ENCODE peak calls at places on chromosomes 6 and 20, in five cellular contexts. F, R, Z, X and U are unnamed samples.

GRCh38 chr6:30614044-30614842 is 2.8 kb downstream of the PPP1R10 start:
- DNase-seq in F (no peak), R (no peak), Z (peak; percentile 29), X (no peak), U (no peak)

GRCh38 chr6:166830185-166830890 is 126.0 kb downstream of the RNASET2 start:
- DNase-seq in F (peak; percentile 81), R (no peak), Z (no peak), X (no peak), U (no peak)

GRCh38 chr6:35139470-35139869 is 1.7 kb downstream of the TCP11 start:
- DNase-seq in F (no peak), R (no peak), Z (no peak), X (no peak), U (no peak)

GRCh38 chr6:35607517-35608233 is 81.0 kb downstream of the FKBP5 start:
- DNase-seq in F (no peak), R (no peak), Z (no peak), X (no peak), U (no peak)

GRCh38 chr20:47370850-47371782 is 14.6 kb upstream of the ZMYND8 start:
- DNase-seq in F (no peak), R (no peak), Z (no peak), X (peak; percentile 41), U (no peak)

GRCh38 chr6:136088693-136089092 is 161.4 kb downstream of the MTFR2 start:
- DNase-seq in F (no peak), R (no peak), Z (no peak), X (no peak), U (no peak)

GRCh38 chr6:14584450-14584849 is 466.9 kb downstream of the CD83 start:
- DNase-seq in F (no peak), R (no peak), Z (no peak), X (no peak), U (no peak)

GRCh38 chr20:17796096-17796563 is 96.4 kb downstream of the BANF2 start:
- DNase-seq in F (no peak), R (no peak), Z (peak; percentile 88), X (no peak), U (no peak)

GRCh38 chr6:155126727-155127439 is 131.8 kb downstream of the TIAM2 start:
- DNase-seq in F (peak; percentile 20), R (no peak), Z (peak; percentile 55), X (no peak), U (no peak)

GRCh38 chr6:72552938-72553337 is 68.9 kb upstream of the KCNQ5 start:
- DNase-seq in F (no peak), R (no peak), Z (peak; percentile 22), X (no peak), U (no peak)

GRCh38 chr20:51220293-51220706 is 197.4 kb upstream of the KCNG1 start:
- DNase-seq in F (peak; percentile 60), R (peak; percentile 16), Z (no peak), X (peak; percentile 81), U (peak; percentile 76)

GRCh38 chr6:69835414-69836179 is 30.8 kb upstream of the COL19A1 start:
- DNase-seq in F (peak; percentile 42), R (no peak), Z (peak; percentile 62), X (no peak), U (peak; percentile 4)

GRCh38 chr6:15734118-15734897 is 71.5 kb upstream of the DTNBP1 start:
- DNase-seq in F (no peak), R (no peak), Z (no peak), X (no peak), U (no peak)

GRCh38 chr6:133623065-133623464 is 265.8 kb upstream of the TCF21 start:
- DNase-seq in F (no peak), R (no peak), Z (no peak), X (no peak), U (no peak)

GRCh38 chr6:154414021-154414813 is 57.6 kb upstream of the IPCEF1 start:
- DNase-seq in F (no peak), R (no peak), Z (peak; percentile 67), X (no peak), U (no peak)

GRCh38 chr6:128491643-128492206 is 28.7 kb downstream of the PTPRK start:
- DNase-seq in F (no peak), R (no peak), Z (peak; percentile 77), X (no peak), U (no peak)

GRCh38 chr6:158789115-158789917 is 29.9 kb downstream of the EZR start:
- DNase-seq in F (peak; percentile 39), R (no peak), Z (no peak), X (no peak), U (no peak)

GRCh38 chr20:63706852-63707557 is 771 bp downstream of the ARFRP1 start:
- DNase-seq in F (peak; percentile 80), R (peak; percentile 12), Z (peak; percentile 51), X (peak; percentile 63), U (peak; percentile 86)